ENCODE peak calls at places on chromosome 13, in nine cellular contexts. One of them, this sample, is unnamed.

GRCh38 chr13:50484472-50485113 is 358.9 kb downstream of the DLEU7 start:
- DNase-seq in heart right ventricle: no peak
- DNase-seq in iris pigment epithelial cell: no peak
- DNase-seq in AG09309: no peak
- DNase-seq in stimulated activated CD4-positive, alpha-beta T cell treated with anti-CD3 and anti-CD28 coated beads, Interleukin-4, amount 100 ng/mL, for 24 hours: no peak
- DNase-seq in NCI-H1930: no peak
- DNase-seq in smooth muscle cell of the brain vasculature: no peak
- DNase-seq in ELR: no peak
- DNase-seq in DMS153: no peak
- DNase-seq in this sample: no peak

GRCh38 chr13:75864718-75865117 is 228.6 kb downstream of the LMO7 start:
- DNase-seq in NCI-H1930: no peak
- DNase-seq in ELR: peak; percentile 65
- DNase-seq in iris pigment epithelial cell: peak; percentile 98
- DNase-seq in AG09309: peak; percentile 43
- DNase-seq in DMS153: no peak
- DNase-seq in stimulated activated CD4-positive, alpha-beta T cell treated with anti-CD3 and anti-CD28 coated beads, Interleukin-4, amount 100 ng/mL, for 24 hours: no peak
- DNase-seq in smooth muscle cell of the brain vasculature: peak; percentile 40
- DNase-seq in heart right ventricle: no peak
- DNase-seq in this sample: no peak

GRCh38 chr13:40433577-40433976 is 232.9 kb downstream of the FOXO1 start:
- DNase-seq in ELR: peak; percentile 27
- DNase-seq in DMS153: no peak
- DNase-seq in NCI-H1930: no peak
- DNase-seq in heart right ventricle: no peak
- DNase-seq in iris pigment epithelial cell: no peak
- DNase-seq in smooth muscle cell of the brain vasculature: no peak
- DNase-seq in stimulated activated CD4-positive, alpha-beta T cell treated with anti-CD3 and anti-CD28 coated beads, Interleukin-4, amount 100 ng/mL, for 24 hours: peak; percentile 35
- DNase-seq in AG09309: no peak
- DNase-seq in this sample: no peak

GRCh38 chr13:64482373-64482772 is 2747.8 kb downstream of the PCDH9 start:
- DNase-seq in NCI-H1930: no peak
- DNase-seq in ELR: peak; percentile 41
- DNase-seq in iris pigment epithelial cell: peak; percentile 7
- DNase-seq in heart right ventricle: no peak
- DNase-seq in smooth muscle cell of the brain vasculature: no peak
- DNase-seq in stimulated activated CD4-positive, alpha-beta T cell treated with anti-CD3 and anti-CD28 coated beads, Interleukin-4, amount 100 ng/mL, for 24 hours: no peak
- DNase-seq in AG09309: no peak
- DNase-seq in DMS153: no peak
- DNase-seq in this sample: no peak

GRCh38 chr13:108926848-108927247 is 297.4 kb downstream of the MYO16 start:
- DNase-seq in ELR: no peak
- DNase-seq in AG09309: no peak
- DNase-seq in NCI-H1930: no peak
- DNase-seq in smooth muscle cell of the brain vasculature: no peak
- DNase-seq in stimulated activated CD4-positive, alpha-beta T cell treated with anti-CD3 and anti-CD28 coated beads, Interleukin-4, amount 100 ng/mL, for 24 hours: no peak
- DNase-seq in DMS153: no peak
- DNase-seq in iris pigment epithelial cell: no peak
- DNase-seq in heart right ventricle: no peak
- DNase-seq in this sample: no peak

GRCh38 chr13:112558696-112559418 is 29.1 kb downstream of the TUBGCP3 start:
- DNase-seq in NCI-H1930: no peak
- DNase-seq in ELR: no peak
- DNase-seq in heart right ventricle: no peak
- DNase-seq in AG09309: no peak
- DNase-seq in smooth muscle cell of the brain vasculature: no peak
- DNase-seq in DMS153: no peak
- DNase-seq in iris pigment epithelial cell: no peak
- DNase-seq in stimulated activated CD4-positive, alpha-beta T cell treated with anti-CD3 and anti-CD28 coated beads, Interleukin-4, amount 100 ng/mL, for 24 hours: no peak
- DNase-seq in this sample: no peak

GRCh38 chr13:97068964-97069815 is 74.9 kb upstream of the OXGR1 start:
- DNase-seq in NCI-H1930: no peak
- DNase-seq in heart right ventricle: no peak
- DNase-seq in iris pigment epithelial cell: no peak
- DNase-seq in stimulated activated CD4-positive, alpha-beta T cell treated with anti-CD3 and anti-CD28 coated beads, Interleukin-4, amount 100 ng/mL, for 24 hours: no peak
- DNase-seq in AG09309: no peak
- DNase-seq in DMS153: no peak
- DNase-seq in smooth muscle cell of the brain vasculature: no peak
- DNase-seq in ELR: no peak
- DNase-seq in this sample: no peak

GRCh38 chr13:53507741-53508140 is 479.1 kb downstream of the OLFM4 start:
- DNase-seq in ELR: no peak
- DNase-seq in smooth muscle cell of the brain vasculature: no peak
- DNase-seq in DMS153: no peak
- DNase-seq in NCI-H1930: no peak
- DNase-seq in heart right ventricle: no peak
- DNase-seq in AG09309: no peak
- DNase-seq in stimulated activated CD4-positive, alpha-beta T cell treated with anti-CD3 and anti-CD28 coated beads, Interleukin-4, amount 100 ng/mL, for 24 hours: no peak
- DNase-seq in iris pigment epithelial cell: no peak
- DNase-seq in this sample: no peak

GRCh38 chr13:49097374-49097773 is 121.7 kb downstream of the FNDC3A start:
- DNase-seq in ELR: peak; percentile 46
- DNase-seq in heart right ventricle: no peak
- DNase-seq in DMS153: peak; percentile 52
- DNase-seq in smooth muscle cell of the brain vasculature: peak; percentile 67
- DNase-seq in iris pigment epithelial cell: peak; percentile 68
- DNase-seq in NCI-H1930: no peak
- DNase-seq in AG09309: peak; percentile 74
- DNase-seq in stimulated activated CD4-positive, alpha-beta T cell treated with anti-CD3 and anti-CD28 coated beads, Interleukin-4, amount 100 ng/mL, for 24 hours: no peak
- DNase-seq in this sample: no peak

GRCh38 chr13:75555836-75556235 is 6.2 kb downstream of the UCHL3 start:
- DNase-seq in stimulated activated CD4-positive, alpha-beta T cell treated with anti-CD3 and anti-CD28 coated beads, Interleukin-4, amount 100 ng/mL, for 24 hours: no peak
- DNase-seq in NCI-H1930: no peak
- DNase-seq in DMS153: no peak
- DNase-seq in AG09309: no peak
- DNase-seq in heart right ventricle: no peak
- DNase-seq in iris pigment epithelial cell: no peak
- DNase-seq in ELR: no peak
- DNase-seq in smooth muscle cell of the brain vasculature: no peak
- DNase-seq in this sample: no peak

GRCh38 chr13:48235100-48235813 is 2.3 kb downstream of the ITM2B start:
- DNase-seq in ELR: peak; percentile 57
- DNase-seq in NCI-H1930: no peak
- DNase-seq in DMS153: peak; percentile 31
- DNase-seq in stimulated activated CD4-positive, alpha-beta T cell treated with anti-CD3 and anti-CD28 coated beads, Interleukin-4, amount 100 ng/mL, for 24 hours: no peak
- DNase-seq in AG09309: no peak
- DNase-seq in heart right ventricle: peak; percentile 37
- DNase-seq in smooth muscle cell of the brain vasculature: no peak
- DNase-seq in iris pigment epithelial cell: peak; percentile 57
- DNase-seq in this sample: no peak

GRCh38 chr13:41520699-41521630 is 63.6 kb downstream of the RGCC start:
- DNase-seq in NCI-H1930: no peak
- DNase-seq in AG09309: no peak
- DNase-seq in heart right ventricle: no peak
- DNase-seq in ELR: peak; percentile 4
- DNase-seq in iris pigment epithelial cell: no peak
- DNase-seq in smooth muscle cell of the brain vasculature: no peak
- DNase-seq in stimulated activated CD4-positive, alpha-beta T cell treated with anti-CD3 and anti-CD28 coated beads, Interleukin-4, amount 100 ng/mL, for 24 hours: no peak
- DNase-seq in DMS153: no peak
- DNase-seq in this sample: no peak

GRCh38 chr13:103525530-103525929 is 459.3 kb upstream of the SLC10A2 start:
- DNase-seq in NCI-H1930: peak; percentile 38
- DNase-seq in DMS153: no peak
- DNase-seq in smooth muscle cell of the brain vasculature: no peak
- DNase-seq in heart right ventricle: no peak
- DNase-seq in iris pigment epithelial cell: no peak
- DNase-seq in ELR: no peak
- DNase-seq in AG09309: no peak
- DNase-seq in stimulated activated CD4-positive, alpha-beta T cell treated with anti-CD3 and anti-CD28 coated beads, Interleukin-4, amount 100 ng/mL, for 24 hours: no peak
- DNase-seq in this sample: no peak

GRCh38 chr13:70173236-70173959 is 65.1 kb upstream of the KLHL1 start:
- DNase-seq in ELR: no peak
- DNase-seq in DMS153: no peak
- DNase-seq in iris pigment epithelial cell: peak; percentile 39
- DNase-seq in heart right ventricle: no peak
- DNase-seq in stimulated activated CD4-positive, alpha-beta T cell treated with anti-CD3 and anti-CD28 coated beads, Interleukin-4, amount 100 ng/mL, for 24 hours: no peak
- DNase-seq in AG09309: no peak
- DNase-seq in smooth muscle cell of the brain vasculature: no peak
- DNase-seq in NCI-H1930: no peak
- DNase-seq in this sample: no peak